ENCODE peak calls at places on chromosomes 16 and 17, in eight cellular contexts. One of them, this sample, is unnamed.

GRCh38 chr16:23395732-23396131 is 57.3 kb downstream of the COG7 start:
- DNase-seq in RWPE1: no peak
- DNase-seq in lung: no peak
- DNase-seq in NCI-H1105: no peak
- DNase-seq in naive thymus-derived CD8-positive, alpha-beta T cell: no peak
- DNase-seq in SW480: peak
- DNase-seq in ACHN: no peak
- DNase-seq in CD4-positive, CD25-positive, alpha-beta regulatory T cell: no peak
- DNase-seq in this sample: no peak

GRCh38 chr17:7848665-7849184 is 6.1 kb upstream of the TMEM88 start:
- DNase-seq in ACHN: no peak
- DNase-seq in SW480: no peak
- DNase-seq in lung: no peak
- DNase-seq in RWPE1: no peak
- DNase-seq in CD4-positive, CD25-positive, alpha-beta regulatory T cell: no peak
- DNase-seq in naive thymus-derived CD8-positive, alpha-beta T cell: no peak
- DNase-seq in NCI-H1105: no peak
- DNase-seq in this sample: no peak

GRCh38 chr17:30599424-30600061 is 122.3 kb downstream of the GOSR1 start:
- DNase-seq in ACHN: no peak
- DNase-seq in RWPE1: no peak
- DNase-seq in NCI-H1105: no peak
- DNase-seq in naive thymus-derived CD8-positive, alpha-beta T cell: no peak
- DNase-seq in SW480: no peak
- DNase-seq in CD4-positive, CD25-positive, alpha-beta regulatory T cell: no peak
- DNase-seq in lung: no peak
- DNase-seq in this sample: no peak

GRCh38 chr17:67481808-67482207 is 104.7 kb downstream of the PITPNC1 start:
- DNase-seq in naive thymus-derived CD8-positive, alpha-beta T cell: no peak
- DNase-seq in RWPE1: no peak
- DNase-seq in SW480: no peak
- DNase-seq in ACHN: no peak
- DNase-seq in CD4-positive, CD25-positive, alpha-beta regulatory T cell: no peak
- DNase-seq in NCI-H1105: no peak
- DNase-seq in lung: no peak
- DNase-seq in this sample: no peak

GRCh38 chr16:13186813-13187212 is 285.4 kb downstream of the SHISA9 start:
- DNase-seq in naive thymus-derived CD8-positive, alpha-beta T cell: no peak
- DNase-seq in CD4-positive, CD25-positive, alpha-beta regulatory T cell: no peak
- DNase-seq in ACHN: peak
- DNase-seq in SW480: peak
- DNase-seq in RWPE1: no peak
- DNase-seq in lung: no peak
- DNase-seq in NCI-H1105: no peak
- DNase-seq in this sample: no peak

GRCh38 chr16:73059779-73060178 is 11.9 kb upstream of the ZFHX3 start:
- DNase-seq in lung: no peak
- DNase-seq in CD4-positive, CD25-positive, alpha-beta regulatory T cell: no peak
- DNase-seq in ACHN: no peak
- DNase-seq in NCI-H1105: no peak
- DNase-seq in naive thymus-derived CD8-positive, alpha-beta T cell: no peak
- DNase-seq in RWPE1: no peak
- DNase-seq in SW480: no peak
- DNase-seq in this sample: no peak

GRCh38 chr17:58488428-58488890 is 251 bp upstream of the HSF5 start:
- DNase-seq in RWPE1: no peak
- DNase-seq in lung: no peak
- DNase-seq in CD4-positive, CD25-positive, alpha-beta regulatory T cell: no peak
- DNase-seq in naive thymus-derived CD8-positive, alpha-beta T cell: no peak
- DNase-seq in NCI-H1105: no peak
- DNase-seq in ACHN: no peak
- DNase-seq in SW480: no peak
- DNase-seq in this sample: no peak

GRCh38 chr17:57484081-57484666 is 227.9 kb downstream of the MSI2 start:
- DNase-seq in naive thymus-derived CD8-positive, alpha-beta T cell: no peak
- DNase-seq in NCI-H1105: no peak
- DNase-seq in SW480: no peak
- DNase-seq in RWPE1: no peak
- DNase-seq in CD4-positive, CD25-positive, alpha-beta regulatory T cell: no peak
- DNase-seq in lung: no peak
- DNase-seq in ACHN: no peak
- DNase-seq in this sample: no peak

GRCh38 chr16:1102921-1103648 is 7.0 kb upstream of the C1QTNF8 start:
- DNase-seq in naive thymus-derived CD8-positive, alpha-beta T cell: peak
- DNase-seq in RWPE1: peak
- DNase-seq in lung: peak
- DNase-seq in ACHN: peak
- DNase-seq in SW480: peak
- DNase-seq in CD4-positive, CD25-positive, alpha-beta regulatory T cell: peak
- DNase-seq in NCI-H1105: no peak
- DNase-seq in this sample: peak

GRCh38 chr16:85417156-85417860 is 195.8 kb upstream of the GSE1 start:
- DNase-seq in naive thymus-derived CD8-positive, alpha-beta T cell: no peak
- DNase-seq in ACHN: no peak
- DNase-seq in RWPE1: no peak
- DNase-seq in lung: no peak
- DNase-seq in SW480: no peak
- DNase-seq in NCI-H1105: no peak
- DNase-seq in CD4-positive, CD25-positive, alpha-beta regulatory T cell: no peak
- DNase-seq in this sample: peak

GRCh38 chr17:54967621-54968258 is 714 bp downstream of the COX11 start:
- DNase-seq in naive thymus-derived CD8-positive, alpha-beta T cell: no peak
- DNase-seq in lung: no peak
- DNase-seq in CD4-positive, CD25-positive, alpha-beta regulatory T cell: no peak
- DNase-seq in RWPE1: peak
- DNase-seq in NCI-H1105: no peak
- DNase-seq in SW480: peak
- DNase-seq in ACHN: peak
- DNase-seq in this sample: peak

GRCh38 chr16:89314357-89314756 is 96.9 kb downstream of the ZNF778 start:
- DNase-seq in lung: no peak
- DNase-seq in naive thymus-derived CD8-positive, alpha-beta T cell: peak
- DNase-seq in NCI-H1105: no peak
- DNase-seq in CD4-positive, CD25-positive, alpha-beta regulatory T cell: peak
- DNase-seq in ACHN: no peak
- DNase-seq in RWPE1: no peak
- DNase-seq in SW480: no peak
- DNase-seq in this sample: peak

GRCh38 chr17:81025756-81026155 is 9.2 kb upstream of the BAIAP2 start:
- DNase-seq in ACHN: no peak
- DNase-seq in lung: no peak
- DNase-seq in SW480: no peak
- DNase-seq in CD4-positive, CD25-positive, alpha-beta regulatory T cell: no peak
- DNase-seq in naive thymus-derived CD8-positive, alpha-beta T cell: no peak
- DNase-seq in NCI-H1105: no peak
- DNase-seq in RWPE1: no peak
- DNase-seq in this sample: no peak

GRCh38 chr17:48162305-48162934 is 54.9 kb downstream of the SNX11 start:
- DNase-seq in CD4-positive, CD25-positive, alpha-beta regulatory T cell: no peak
- DNase-seq in NCI-H1105: no peak
- DNase-seq in naive thymus-derived CD8-positive, alpha-beta T cell: no peak
- DNase-seq in SW480: no peak
- DNase-seq in ACHN: peak
- DNase-seq in lung: no peak
- DNase-seq in RWPE1: no peak
- DNase-seq in this sample: no peak

GRCh38 chr16:88338896-88339295 is 43.9 kb upstream of the ZNF469 start:
- DNase-seq in NCI-H1105: no peak
- DNase-seq in ACHN: no peak
- DNase-seq in lung: no peak
- DNase-seq in naive thymus-derived CD8-positive, alpha-beta T cell: no peak
- DNase-seq in SW480: no peak
- DNase-seq in CD4-positive, CD25-positive, alpha-beta regulatory T cell: no peak
- DNase-seq in RWPE1: no peak
- DNase-seq in this sample: no peak

GRCh38 chr17:46195939-46196338 is 2.7 kb upstream of the KANSL1 start:
- DNase-seq in RWPE1: no peak
- DNase-seq in lung: no peak
- DNase-seq in ACHN: peak
- DNase-seq in NCI-H1105: no peak
- DNase-seq in naive thymus-derived CD8-positive, alpha-beta T cell: no peak
- DNase-seq in SW480: no peak
- DNase-seq in CD4-positive, CD25-positive, alpha-beta regulatory T cell: no peak
- DNase-seq in this sample: no peak

GRCh38 chr16:84677849-84678248 is 22.0 kb upstream of the USP10 start:
- DNase-seq in lung: no peak
- DNase-seq in ACHN: no peak
- DNase-seq in RWPE1: no peak
- DNase-seq in CD4-positive, CD25-positive, alpha-beta regulatory T cell: no peak
- DNase-seq in SW480: no peak
- DNase-seq in naive thymus-derived CD8-positive, alpha-beta T cell: no peak
- DNase-seq in NCI-H1105: no peak
- DNase-seq in this sample: no peak

GRCh38 chr17:40317345-40317873 is 8.4 kb downstream of the RARA start:
- DNase-seq in NCI-H1105: no peak
- DNase-seq in lung: no peak
- DNase-seq in ACHN: peak
- DNase-seq in SW480: peak
- DNase-seq in RWPE1: peak
- DNase-seq in naive thymus-derived CD8-positive, alpha-beta T cell: no peak
- DNase-seq in CD4-positive, CD25-positive, alpha-beta regulatory T cell: peak
- DNase-seq in this sample: peak

GRCh38 chr16:49838639-49839461 is 17.1 kb downstream of the ZNF423 start:
- DNase-seq in ACHN: no peak
- DNase-seq in NCI-H1105: no peak
- DNase-seq in SW480: no peak
- DNase-seq in RWPE1: no peak
- DNase-seq in naive thymus-derived CD8-positive, alpha-beta T cell: no peak
- DNase-seq in CD4-positive, CD25-positive, alpha-beta regulatory T cell: no peak
- DNase-seq in lung: no peak
- DNase-seq in this sample: no peak

GRCh38 chr16:24966031-24966430 is 49.1 kb downstream of the ARHGAP17 start:
- DNase-seq in NCI-H1105: no peak
- DNase-seq in CD4-positive, CD25-positive, alpha-beta regulatory T cell: no peak
- DNase-seq in lung: no peak
- DNase-seq in naive thymus-derived CD8-positive, alpha-beta T cell: no peak
- DNase-seq in RWPE1: no peak
- DNase-seq in SW480: no peak
- DNase-seq in ACHN: no peak
- DNase-seq in this sample: no peak

GRCh38 chr17:372157-373152 is 19.8 kb upstream of the RPH3AL start:
- DNase-seq in CD4-positive, CD25-positive, alpha-beta regulatory T cell: no peak
- DNase-seq in lung: no peak
- DNase-seq in ACHN: no peak
- DNase-seq in naive thymus-derived CD8-positive, alpha-beta T cell: no peak
- DNase-seq in NCI-H1105: no peak
- DNase-seq in RWPE1: no peak
- DNase-seq in SW480: no peak
- DNase-seq in this sample: no peak

GRCh38 chr16:57615813-57616212 is 12.6 kb upstream of the ADGRG1 start:
- DNase-seq in naive thymus-derived CD8-positive, alpha-beta T cell: no peak
- DNase-seq in NCI-H1105: no peak
- DNase-seq in RWPE1: no peak
- DNase-seq in CD4-positive, CD25-positive, alpha-beta regulatory T cell: no peak
- DNase-seq in ACHN: no peak
- DNase-seq in lung: no peak
- DNase-seq in SW480: no peak
- DNase-seq in this sample: no peak

GRCh38 chr17:49577978-49578893 is 2.6 kb downstream of the NXPH3 start:
- DNase-seq in CD4-positive, CD25-positive, alpha-beta regulatory T cell: no peak
- DNase-seq in NCI-H1105: no peak
- DNase-seq in RWPE1: no peak
- DNase-seq in SW480: no peak
- DNase-seq in naive thymus-derived CD8-positive, alpha-beta T cell: no peak
- DNase-seq in lung: no peak
- DNase-seq in ACHN: no peak
- DNase-seq in this sample: no peak